ENCODE peak calls at places on chromosomes 7 and 10, in four cellular contexts. B, R, T and P are unnamed samples.

GRCh38 chr7:125347264-125347663 is 417.6 kb upstream of the POT1 start:
- DNase-seq in T (no peak), B (no peak), R (no peak), P (no peak)

GRCh38 chr7:135359633-135360032 is 126.0 kb downstream of the STRA8 start:
- DNase-seq in R (no peak), B (no peak), T (no peak), P (no peak)

GRCh38 chr10:68208424-68209042 is 23.4 kb downstream of the ATOH7 start:
- DNase-seq in T (peak; percentile 82), R (peak; percentile 85), B (peak; percentile 28), P (no peak)

GRCh38 chr10:97140284-97140846 is 45.4 kb downstream of the SLIT1 start:
- DNase-seq in T (no peak), R (no peak), B (no peak), P (no peak)

GRCh38 chr10:44316187-44316921 is 68.5 kb downstream of the CXCL12 start:
- DNase-seq in T (no peak), R (no peak), B (no peak), P (peak; percentile 69)

GRCh38 chr7:5637415-5637814 is 144.0 kb downstream of the RNF216 start:
- DNase-seq in T (no peak), R (no peak), B (no peak), P (no peak)

GRCh38 chr10:46218921-46219320 is 67.9 kb upstream of the ANTXRL start:
- DNase-seq in B (no peak), R (no peak), T (no peak), P (no peak)

GRCh38 chr10:98374176-98374969 is 40.6 kb downstream of the PYROXD2 start:
- DNase-seq in R (peak; percentile 58), T (peak; percentile 59), B (no peak), P (no peak)

GRCh38 chr7:85554294-85554877 is 367.5 kb upstream of the SEMA3D start:
- DNase-seq in T (peak; percentile 86), R (peak; percentile 88), B (peak; percentile 70), P (peak; percentile 1)

GRCh38 chr10:48572414-48572813 is 32.5 kb downstream of the ARHGAP22 start:
- DNase-seq in B (no peak), T (peak; percentile 57), R (peak; percentile 15), P (no peak)

GRCh38 chr10:79243211-79244067 is 103.8 kb upstream of the PPIF start:
- DNase-seq in R (no peak), T (no peak), B (peak; percentile 77), P (peak; percentile 81)

GRCh38 chr7:79386688-79387422 is 66.6 kb downstream of the MAGI2 start:
- DNase-seq in B (no peak), R (peak; percentile 58), T (peak; percentile 82), P (no peak)

GRCh38 chr7:74289018-74289659 is at the start of gene CLIP2:
- DNase-seq in B (peak; percentile 68), T (peak; percentile 75), R (peak; percentile 81), P (peak; percentile 83)

GRCh38 chr7:15397921-15398560 is 163.8 kb downstream of the AGMO start:
- DNase-seq in T (peak; percentile 58), B (no peak), R (peak; percentile 22), P (no peak)

GRCh38 chr10:484441-484924 is 205.0 kb downstream of the DIP2C start:
- DNase-seq in B (peak; percentile 82), T (peak; percentile 38), R (peak; percentile 84), P (no peak)

GRCh38 chr7:13981070-13981469 is 8.4 kb downstream of the ETV1 start:
- DNase-seq in B (no peak), R (peak; percentile 99), T (peak; percentile 98), P (no peak)

GRCh38 chr10:5569568-5569967 is 44.8 kb downstream of the CALML3 start:
- DNase-seq in T (no peak), R (no peak), B (no peak), P (no peak)

GRCh38 chr10:112259688-112260087 is 23.5 kb upstream of the TECTB start:
- DNase-seq in T (no peak), R (no peak), B (no peak), P (no peak)

GRCh38 chr7:81594767-81595166 is 175.1 kb downstream of the HGF start:
- DNase-seq in T (peak; percentile 91), B (no peak), R (no peak), P (no peak)

GRCh38 chr7:142611566-142612250 is 137.6 kb upstream of the PRSS1 start:
- DNase-seq in T (no peak), B (no peak), R (peak; percentile 69), P (no peak)

GRCh38 chr7:93226310-93226709 is at the start of gene HEPACAM2:
- DNase-seq in B (no peak), T (no peak), R (no peak), P (no peak)

GRCh38 chr7:377069-378040 is 87.4 kb downstream of the FOXL3 start:
- DNase-seq in R (no peak), B (no peak), T (no peak), P (no peak)

GRCh38 chr7:55969391-55969790 is 5.0 kb downstream of the NIPSNAP2 start:
- DNase-seq in R (no peak), B (no peak), T (no peak), P (no peak)

GRCh38 chr10:74628136-74628535 is 198.3 kb upstream of the KAT6B start:
- DNase-seq in B (no peak), T (no peak), R (peak; percentile 21), P (no peak)

GRCh38 chr7:94823952-94824351 is 83.4 kb upstream of the PPP1R9A start:
- DNase-seq in T (peak; percentile 61), B (no peak), R (peak; percentile 59), P (no peak)

GRCh38 chr7:70696139-70696782 is 435.7 kb upstream of the GALNT17 start:
- DNase-seq in T (peak; percentile 48), B (peak; percentile 42), R (peak; percentile 24), P (peak; percentile 40)

GRCh38 chr10:109894516-109894915 is 28.8 kb downstream of the XPNPEP1 start:
- DNase-seq in B (no peak), T (peak; percentile 98), R (peak; percentile 90), P (no peak)

GRCh38 chr10:24957624-24958435 is 5.4 kb upstream of the PRTFDC1 start:
- DNase-seq in R (peak; percentile 92), T (peak; percentile 98), B (no peak), P (no peak)

GRCh38 chr10:71746344-71747037 is 26.8 kb downstream of the VSIR start:
- DNase-seq in T (peak; percentile 19), R (no peak), B (no peak), P (no peak)

GRCh38 chr7:135160858-135161653 is 9.5 kb downstream of the CYREN start:
- DNase-seq in T (peak; percentile 32), B (no peak), R (peak; percentile 72), P (no peak)

GRCh38 chr7:949021-949934 is 5.2 kb downstream of the ADAP1 start:
- DNase-seq in R (no peak), B (no peak), T (no peak), P (no peak)

GRCh38 chr7:129225206-129225930 is 538 bp downstream of the AHCYL2 start:
- DNase-seq in T (peak; percentile 25), B (peak; percentile 66), R (peak; percentile 45), P (no peak)

GRCh38 chr10:70477661-70478162 is 855 bp upstream of the PALD1 start:
- DNase-seq in T (peak; percentile 15), R (peak; percentile 14), B (peak; percentile 85), P (peak; percentile 77)

GRCh38 chr10:26408858-26409494 is 29.2 kb upstream of the APBB1IP start:
- DNase-seq in B (no peak), R (no peak), T (no peak), P (peak; percentile 43)

GRCh38 chr7:16926861-16927260 is 45.1 kb upstream of the AGR3 start:
- DNase-seq in T (no peak), R (no peak), B (no peak), P (no peak)

GRCh38 chr10:114821293-114821914 is at the start of gene FHIP2A:
- DNase-seq in B (peak; percentile 83), T (peak; percentile 66), R (peak; percentile 75), P (peak; percentile 88)
- TF ChIP-seq CTCF in B (no peak), T (peak; percentile 50), R (peak; percentile 36), P (peak; percentile 12)

DNA sequence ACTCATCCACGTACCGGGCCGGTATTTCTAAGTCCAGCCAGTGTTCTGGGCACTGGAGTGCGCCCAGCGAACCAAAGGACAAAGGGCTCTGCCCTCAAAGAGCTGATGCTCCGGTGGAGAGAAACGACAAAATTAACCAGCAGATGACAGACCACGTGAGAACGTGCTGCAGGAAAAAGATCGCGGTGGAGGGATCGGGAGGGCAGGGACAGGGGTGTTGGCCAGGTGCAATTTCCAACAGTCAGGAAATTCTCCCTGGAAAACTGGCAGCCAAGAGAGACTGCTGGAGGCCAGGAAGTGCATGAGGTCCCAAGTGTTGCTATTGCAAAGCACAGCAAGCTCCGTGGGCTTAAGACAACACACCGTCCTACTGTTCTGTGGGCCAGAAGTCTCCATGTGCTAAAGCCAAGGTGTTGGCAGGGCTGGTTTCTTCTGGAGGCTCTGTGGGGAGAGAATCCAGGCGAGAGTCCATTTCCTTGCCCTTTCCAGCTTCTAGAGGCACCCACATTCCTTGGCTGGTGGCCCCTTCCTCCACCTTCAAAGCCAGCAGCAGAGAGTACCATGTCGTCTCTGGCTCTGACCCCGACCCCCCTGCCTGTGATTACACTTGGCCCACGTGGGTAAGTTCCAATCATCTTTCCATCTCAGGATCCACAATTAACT is 21.3 kb upstream of the AMZ1 start:
- DNase-seq in B (no peak), R (no peak), T (no peak), P (no peak)
- H3K4me3 ChIP-seq in B (no peak overlapping the region), R (no peak overlapping the region), T (no peak overlapping the region), P (no peak overlapping the region)

GRCh38 chr7:105521731-105522458 is at the start of gene PUS7:
- DNase-seq in R (peak; percentile 91), T (peak; percentile 82), B (peak; percentile 91), P (peak; percentile 93)
- TF ChIP-seq CTCF in R (no peak), T (no peak), B (no peak), P (no peak)

DNA sequence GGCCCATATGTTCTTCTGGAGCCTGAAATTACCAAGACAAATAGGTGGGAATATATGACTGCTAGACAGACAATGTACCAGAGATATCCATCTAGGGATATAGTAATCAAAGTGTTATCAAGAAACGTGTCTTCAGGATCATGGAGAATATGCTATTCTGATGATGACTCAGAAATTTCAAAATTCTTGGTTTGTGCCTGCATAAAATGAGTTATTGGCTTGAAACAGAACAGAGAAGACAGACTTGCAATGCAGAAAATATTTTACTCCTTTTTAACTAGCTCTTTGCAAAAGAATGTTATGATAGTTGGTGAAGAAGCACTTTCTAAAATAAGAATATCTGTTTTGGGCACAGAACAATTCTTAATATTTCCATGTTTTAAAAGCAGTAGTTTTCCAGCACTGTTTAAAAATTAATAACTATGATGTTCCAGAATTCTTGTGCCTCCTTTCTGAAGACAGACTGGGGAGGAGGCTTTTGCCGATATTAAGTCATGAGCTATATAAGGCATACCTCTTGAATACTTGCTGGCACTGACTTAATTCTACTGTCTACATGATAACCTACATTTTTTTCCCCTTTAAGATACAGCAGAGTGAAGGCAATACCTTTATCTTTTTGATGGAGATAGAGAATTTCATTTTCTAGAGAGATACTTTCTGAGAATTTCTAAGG is 34.4 kb upstream of the CABCOCO1 start:
- DNase-seq in B (no peak), R (peak; percentile 79), T (peak; percentile 76), P (no peak)
- H3K4me3 ChIP-seq in B (no peak overlapping the region), R (no peak overlapping the region), T (no peak overlapping the region), P (no peak overlapping the region)

DNA sequence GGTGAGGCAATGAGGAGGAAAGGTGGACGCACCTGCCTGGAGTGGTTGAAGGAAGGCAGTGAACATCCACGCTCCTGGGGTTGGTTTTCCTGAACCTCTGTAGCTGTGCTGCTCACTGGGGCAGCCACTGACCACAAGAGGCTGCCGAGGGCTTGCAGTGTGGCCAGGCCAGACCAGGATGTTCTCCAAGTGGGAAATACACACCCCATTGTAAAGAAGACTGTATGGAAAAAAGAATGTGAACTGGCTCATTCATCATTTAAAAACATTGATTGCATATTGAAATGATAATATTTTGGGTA is 107.6 kb downstream of the SNX10 start:
- DNase-seq in T (no peak), R (no peak), B (no peak), P (no peak)
- TF ChIP-seq CTCF in T (peak; percentile 15), R (peak; percentile 16), B (no peak), P (no peak)

GRCh38 chr7:155576900-155577508 is 30.6 kb upstream of the CNPY1 start:
- DNase-seq in B (no peak), T (no peak), R (no peak), P (no peak)
- H3K4me3 ChIP-seq in B (no peak overlapping the region), T (no peak overlapping the region), R (no peak overlapping the region), P (no peak overlapping the region)